ENCODE peak calls at places on chromosome 10, in nine cellular contexts. B, D, J, O, S, E, H, W and U are unnamed samples.

GRCh38 chr10:48336978-48337599 is 30.6 kb downstream of the MAPK8 start:
- DNase-seq in O (no peak), E (no peak), D (no peak), W (no peak), S (no peak), J (no peak), B (peak), H (no peak), U (no peak)

GRCh38 chr10:132448248-132448731 is 51.3 kb downstream of the PWWP2B start:
- DNase-seq in B (peak), E (no peak), H (no peak), J (no peak), D (peak), O (peak), S (no peak), W (peak), U (no peak)

GRCh38 chr10:114551310-114551972 is 106.6 kb downstream of the ABLIM1 start:
- DNase-seq in D (no peak), W (peak), S (no peak), O (no peak), H (no peak), E (no peak), J (peak), B (no peak), U (no peak)

GRCh38 chr10:31590023-31590800 is 271.2 kb downstream of the ZEB1 start:
- DNase-seq in E (no peak), B (no peak), D (peak), J (peak), H (no peak), S (no peak), O (no peak), W (no peak), U (no peak)

GRCh38 chr10:69315610-69316312 is 37.5 kb downstream of the HK1 start:
- DNase-seq in J (no peak), H (no peak), W (no peak), D (no peak), E (no peak), S (no peak), O (no peak), B (no peak), U (no peak)

GRCh38 chr10:24891823-24892222 is 60.6 kb downstream of the PRTFDC1 start:
- DNase-seq in W (no peak), O (peak), B (no peak), D (peak), H (no peak), J (peak), E (peak), S (no peak), U (no peak)

GRCh38 chr10:104937528-104937927 is 296.4 kb downstream of the SORCS3 start:
- DNase-seq in O (peak), B (no peak), D (peak), J (peak), S (no peak), W (peak), H (no peak), E (no peak), U (peak)

GRCh38 chr10:78424721-78425120 is 391.1 kb downstream of the RPS24 start:
- DNase-seq in E (no peak), H (no peak), S (no peak), J (peak), W (peak), B (no peak), O (peak), D (no peak), U (no peak)

GRCh38 chr10:70775679-70776454 is 9.3 kb downstream of the TBATA start:
- DNase-seq in J (no peak), H (peak), W (no peak), O (no peak), E (no peak), D (no peak), S (no peak), B (no peak), U (no peak)

GRCh38 chr10:48929413-48929990 is 10.1 kb downstream of the LRRC18 start:
- DNase-seq in W (no peak), B (no peak), H (peak), J (no peak), S (peak), D (no peak), O (no peak), E (no peak), U (no peak)

GRCh38 chr10:18463673-18464211 is 187.6 kb downstream of the NSUN6 start:
- DNase-seq in O (no peak), B (no peak), W (no peak), E (no peak), S (no peak), H (no peak), D (no peak), J (no peak), U (no peak)

GRCh38 chr10:43689618-43689954 is 40.9 kb upstream of the ZNF32 start:
- DNase-seq in E (no peak), S (no peak), W (peak), J (peak), H (no peak), O (peak), D (peak), B (no peak), U (no peak)
- H3K4me3 ChIP-seq in E (peak), S (peak), W (peak), J (peak), H (peak), O (peak), D (peak), B (peak), U (peak)

DNA sequence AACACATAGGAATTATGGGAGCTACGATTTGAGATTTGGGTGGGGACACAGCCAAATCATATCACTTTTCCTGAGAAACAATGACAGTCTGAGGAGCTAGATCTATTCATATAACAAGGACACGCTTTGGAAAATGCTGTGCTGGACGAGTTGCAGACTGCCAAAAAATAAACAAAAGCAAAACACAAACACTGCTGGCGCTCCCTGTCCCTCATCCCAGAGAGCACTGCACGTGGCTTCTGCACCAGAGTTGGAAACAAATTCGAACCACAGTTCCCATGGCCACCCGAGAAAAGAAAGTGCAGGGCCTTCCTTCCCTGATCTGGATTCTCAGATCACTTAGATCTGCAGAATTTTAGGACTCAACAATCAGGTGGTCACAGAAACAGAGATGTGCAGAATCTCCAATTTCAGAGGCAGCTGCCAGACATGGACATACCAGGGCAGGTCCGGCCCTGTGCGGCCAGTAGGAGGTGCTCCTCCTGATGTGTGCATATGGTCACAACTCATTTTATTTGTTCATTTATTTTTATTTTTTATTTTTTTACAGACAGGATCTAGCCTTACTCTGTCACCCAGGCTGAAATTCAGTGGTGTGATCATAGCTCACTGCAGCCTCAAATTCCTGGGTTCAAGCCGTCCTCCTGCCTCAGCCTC is 35.1 kb upstream of the ECHDC3 start:
- DNase-seq in J (no peak), E (no peak), W (no peak), B (no peak), H (no peak), D (no peak), S (no peak), O (no peak), U (no peak)
- TF ChIP-seq CTCF in J (no peak), E (no peak), W (no peak), B (no peak), H (no peak), D (no peak), S (no peak), O (no peak), U (peak)

GRCh38 chr10:23096814-23097549 is 1.6 kb downstream of the MSRB2 start:
- DNase-seq in B (no peak), H (peak), J (peak), D (peak), S (no peak), O (peak), W (no peak), E (peak), U (no peak)
- H3K4me3 ChIP-seq in B (peak), H (peak), J (peak), D (peak), S (peak), O (peak), W (no peak), E (peak), U (peak)

DNA sequence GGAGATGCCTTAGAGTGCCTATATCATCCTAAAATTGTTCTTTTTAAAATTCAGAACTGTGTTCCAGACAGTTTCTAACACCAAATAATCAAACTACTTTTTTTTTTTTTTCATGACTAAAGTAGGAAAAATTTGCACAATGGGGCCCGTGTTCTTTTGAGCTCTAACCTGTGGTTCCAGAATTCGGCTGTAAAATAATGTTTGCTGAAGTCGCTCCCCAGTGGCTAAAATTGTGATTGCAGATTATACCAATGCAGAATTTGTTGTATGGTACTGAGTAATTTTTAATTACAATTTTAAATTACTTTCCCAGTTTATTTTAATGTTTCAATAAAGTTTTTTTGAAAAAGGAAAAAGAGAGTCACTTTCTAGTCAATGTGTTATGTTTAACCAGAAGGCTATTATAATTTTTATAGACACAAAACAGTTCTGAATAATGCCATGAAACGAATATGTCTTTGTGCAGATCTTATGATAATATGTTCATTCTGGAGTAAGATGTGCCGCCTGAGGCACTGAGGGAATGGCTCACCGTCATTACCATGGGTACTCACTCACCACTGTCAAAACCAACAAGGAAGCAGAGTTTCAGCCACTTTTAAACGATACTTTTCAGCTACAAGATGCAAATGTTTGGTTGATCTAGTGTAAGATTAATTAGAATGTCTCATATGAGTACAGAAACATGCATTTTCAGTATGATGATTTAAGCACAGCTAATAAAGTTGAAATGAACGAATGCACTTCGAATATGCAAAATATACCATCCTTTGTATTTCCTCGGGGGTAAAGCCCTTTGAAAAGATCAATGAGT is 173.6 kb downstream of the PRKCQ start:
- DNase-seq in J (peak), W (no peak), E (no peak), S (peak), O (peak), D (peak), B (no peak), H (no peak), U (no peak)
- TF ChIP-seq CTCF in J (peak), W (peak), E (peak), S (no peak), O (peak), D (peak), B (peak), H (peak), U (peak)

GRCh38 chr10:970311-971149 is 17.7 kb upstream of the GTPBP4 start:
- DNase-seq in B (no peak), H (no peak), S (no peak), O (peak), D (peak), J (no peak), W (peak), E (no peak), U (no peak)
- H3K4me3 ChIP-seq in B (no peak), H (no peak), S (no peak), O (no peak), D (peak), J (no peak), W (no peak), E (peak), U (no peak)

GRCh38 chr10:73771722-73772279 is 10.0 kb upstream of the CHCHD1 start:
- DNase-seq in O (peak), B (no peak), S (no peak), D (peak), H (no peak), J (peak), E (peak), W (peak), U (no peak)

GRCh38 chr10:73772280-73773151 is 9.3 kb upstream of the CHCHD1 start:
- DNase-seq in W (peak), B (peak), H (peak), J (peak), E (peak), D (peak), S (peak), O (peak), U (no peak)

GRCh38 chr10:73769396-73769795 is 12.5 kb upstream of the CHCHD1 start:
- DNase-seq in S (no peak), W (no peak), J (no peak), B (no peak), H (no peak), D (no peak), O (no peak), E (no peak), U (no peak)

GRCh38 chr10:73773152-73773879 is 8.5 kb upstream of the CHCHD1 start:
- DNase-seq in W (no peak), E (no peak), D (no peak), S (no peak), H (no peak), O (no peak), J (no peak), B (no peak), U (no peak)

GRCh38 chr10:73768881-73769280 is 13.0 kb upstream of the CHCHD1 start:
- DNase-seq in B (no peak), H (no peak), O (no peak), E (no peak), S (no peak), D (no peak), J (no peak), W (no peak), U (no peak)
- TF ChIP-seq CTCF in B (peak), H (no peak), O (peak), E (no peak), S (no peak), D (no peak), J (no peak), W (no peak), U (no peak)